ENCODE peak calls at places on chromosomes 16 and 17, in six cellular contexts. K, B, T, O, G and F are unnamed samples.

GRCh38 chr17:42010898-42011516 is 6.2 kb downstream of the DNAJC7 start:
- DNase-seq in K (peak; percentile 76), B (peak; percentile 52), T (peak; percentile 95), G (peak; percentile 34), O (no peak), F (peak; percentile 28)

GRCh38 chr16:3035289-3035971 is 1.3 kb downstream of the BICDL2 start:
- DNase-seq in T (no peak), G (no peak), O (no peak), B (no peak), K (no peak), F (no peak)

GRCh38 chr16:10931133-10931532 is 11.1 kb downstream of the DEXI start:
- DNase-seq in O (no peak), K (no peak), T (no peak), B (no peak), G (no peak), F (no peak)

GRCh38 chr17:64599187-64599676 is 62.9 kb downstream of the SMURF2 start:
- DNase-seq in B (no peak), T (peak; percentile 71), K (no peak), O (no peak), G (no peak), F (peak; percentile 61)

GRCh38 chr17:73465130-73465529 is 153.3 kb upstream of the CDC42EP4 start:
- DNase-seq in G (no peak), T (no peak), K (no peak), B (no peak), O (no peak), F (no peak)

GRCh38 chr17:60959696-60960095 is 282.0 kb downstream of the BCAS3 start:
- DNase-seq in K (no peak), B (peak; percentile 8), O (no peak), G (peak; percentile 4), T (no peak), F (no peak)

GRCh38 chr16:12501727-12502457 is 301.8 kb downstream of the CPPED1 start:
- DNase-seq in B (no peak), G (no peak), O (no peak), T (no peak), K (no peak), F (no peak)

GRCh38 chr16:46638947-46639925 is 18.1 kb upstream of the SHCBP1 start:
- DNase-seq in B (no peak), K (no peak), G (no peak), O (no peak), T (no peak), F (no peak)

GRCh38 chr16:7391694-7392093 is 59.0 kb downstream of the RBFOX1 start:
- DNase-seq in K (no peak), G (no peak), T (no peak), O (no peak), B (no peak), F (no peak)

GRCh38 chr16:83305092-83305491 is 502.7 kb upstream of the HSBP1 start:
- DNase-seq in B (no peak), T (no peak), K (no peak), G (peak; percentile 82), O (no peak), F (no peak)

GRCh38 chr16:89579351-89579750 is 3.8 kb downstream of the CPNE7 start:
- DNase-seq in B (no peak), K (no peak), G (no peak), T (no peak), O (no peak), F (no peak)

GRCh38 chr17:31792007-31792585 is 66.9 kb downstream of the COPRS start:
- DNase-seq in K (no peak), B (no peak), G (no peak), O (no peak), T (no peak), F (peak; percentile 78)

GRCh38 chr17:60355663-60356594 is 36.0 kb downstream of the USP32 start:
- DNase-seq in B (peak; percentile 95), G (no peak), T (no peak), O (no peak), K (no peak), F (no peak)

GRCh38 chr17:55825213-55825612 is 74.4 kb downstream of the PCTP start:
- DNase-seq in O (no peak), B (peak; percentile 10), K (peak; percentile 13), G (peak; percentile 8), T (peak; percentile 38), F (peak; percentile 20)

GRCh38 chr17:16298140-16298662 is 55.1 kb downstream of the CENPV start:
- DNase-seq in G (no peak), K (no peak), O (no peak), B (peak; percentile 90), T (peak; percentile 22), F (no peak)

GRCh38 chr17:6532441-6532885 is 23.9 kb downstream of the PITPNM3 start:
- DNase-seq in B (no peak), G (no peak), T (no peak), O (no peak), K (no peak), F (no peak)

GRCh38 chr16:11250786-11251524 is 5.0 kb downstream of the SOCS1 start:
- DNase-seq in O (no peak), G (no peak), B (no peak), T (no peak), K (no peak), F (no peak)

GRCh38 chr17:72631568-72631967 is 460.9 kb downstream of the SLC39A11 start:
- DNase-seq in G (no peak), O (no peak), B (peak; percentile 85), T (no peak), K (no peak), F (no peak)

GRCh38 chr17:80284631-80285030 is 24.0 kb downstream of the RNF213 start:
- DNase-seq in T (peak; percentile 76), K (no peak), O (no peak), B (no peak), G (no peak), F (peak; percentile 59)

GRCh38 chr17:75856062-75856681 is 1.0 kb upstream of the WBP2 start:
- DNase-seq in K (peak; percentile 67), G (peak; percentile 57), O (no peak), T (no peak), B (peak; percentile 64), F (no peak)

GRCh38 chr17:82216301-82217119 is 3.9 kb upstream of the CCDC57 start:
- DNase-seq in K (no peak), O (peak; percentile 59), G (peak; percentile 43), T (no peak), B (peak; percentile 75), F (peak; percentile 96)

GRCh38 chr16:53509906-53510703 is 7.1 kb upstream of the AKTIP start:
- DNase-seq in G (peak; percentile 85), T (peak; percentile 75), O (no peak), K (peak; percentile 58), B (peak; percentile 67), F (peak; percentile 71)
- H3K4me3 ChIP-seq in G (no peak overlapping the region), T (no peak overlapping the region), O (peak overlapping the region; percentile 42), K (no peak overlapping the region), B (peak overlapping the region; percentile 42), F (no peak overlapping the region)

DNA sequence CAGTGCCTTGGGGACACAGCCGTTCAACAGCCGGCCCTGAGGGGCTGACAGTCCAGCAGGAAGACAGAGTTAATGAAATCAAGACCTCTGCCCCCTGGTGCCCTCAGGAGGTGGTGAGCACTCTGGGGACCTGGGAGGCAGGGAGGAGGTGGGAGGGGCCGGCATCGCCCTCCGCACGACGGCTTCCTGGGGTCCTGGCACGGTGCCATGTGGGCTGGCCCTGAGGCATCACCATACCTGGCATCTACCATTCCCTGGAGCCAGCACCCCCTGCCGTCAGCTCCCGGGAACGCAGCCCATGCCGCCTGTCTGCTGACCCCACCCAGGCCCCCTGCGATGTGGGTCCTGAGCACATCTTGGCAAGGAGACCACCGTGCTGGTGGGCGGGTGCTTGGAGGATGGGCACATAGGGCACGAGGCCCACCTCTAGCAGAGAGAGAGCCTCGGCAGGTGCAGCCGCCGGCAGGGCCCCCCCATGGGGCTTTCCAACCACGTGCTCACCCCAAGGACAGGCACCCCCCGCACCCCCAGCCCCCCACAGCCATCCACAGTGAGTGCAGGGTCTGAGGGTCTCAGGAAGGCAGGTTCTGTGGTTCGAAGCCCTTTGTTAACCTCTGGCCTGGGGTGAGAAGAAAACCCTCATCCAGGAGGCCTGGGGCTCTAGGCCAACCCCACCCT is 52.5 kb downstream of the ZFPM1 start:
- DNase-seq in O (no peak), T (no peak), G (no peak), K (peak; percentile 69), B (peak; percentile 79), F (peak; percentile 32)
- TF ChIP-seq MYC in O (no peak), T (no peak), G (no peak), K (no peak), B (peak; percentile 29), F (no peak)

DNA sequence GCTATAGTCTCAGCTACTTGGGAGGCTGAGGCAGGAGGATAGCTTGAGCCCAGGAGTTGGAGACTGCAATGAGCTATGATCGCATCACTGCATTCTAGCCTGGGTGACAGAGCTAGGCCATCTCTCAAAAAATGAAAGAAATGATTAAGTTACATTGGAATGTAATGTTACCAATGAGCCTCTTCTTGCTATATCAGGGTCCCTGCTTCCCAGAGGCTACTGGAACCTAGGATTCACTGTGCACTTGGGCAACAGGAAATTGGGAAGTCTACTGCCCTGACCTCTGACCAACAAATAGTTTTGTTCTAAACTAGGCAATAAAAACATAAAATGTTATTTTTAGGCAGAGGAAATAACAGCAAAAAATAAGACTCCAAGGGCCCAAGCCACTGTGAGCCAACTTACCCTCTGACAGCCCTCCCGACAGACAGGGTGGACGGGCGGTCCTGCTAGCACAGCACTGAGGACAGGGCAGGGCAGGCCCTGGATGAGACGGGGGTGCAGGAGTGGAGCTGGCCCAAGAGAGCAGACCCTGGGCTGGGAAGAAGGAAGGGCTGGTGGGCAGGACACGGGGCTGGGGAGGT is 27.5 kb downstream of the NSMCE1 start:
- DNase-seq in B (no peak), T (no peak), G (peak; percentile 73), K (no peak), O (no peak), F (no peak)
- H3K4me3 ChIP-seq in B (no peak overlapping the region), T (no peak overlapping the region), G (no peak overlapping the region), K (no peak overlapping the region), O (no peak overlapping the region), F (no peak overlapping the region)

GRCh38 chr16:81482329-81483063 is 37.9 kb downstream of the CMIP start:
- DNase-seq in G (no peak), K (no peak), B (no peak), O (no peak), T (peak; percentile 81), F (peak; percentile 43)
- TF ChIP-seq MYC in G (no peak), K (no peak), B (no peak), O (no peak), T (no peak), F (no peak)

DNA sequence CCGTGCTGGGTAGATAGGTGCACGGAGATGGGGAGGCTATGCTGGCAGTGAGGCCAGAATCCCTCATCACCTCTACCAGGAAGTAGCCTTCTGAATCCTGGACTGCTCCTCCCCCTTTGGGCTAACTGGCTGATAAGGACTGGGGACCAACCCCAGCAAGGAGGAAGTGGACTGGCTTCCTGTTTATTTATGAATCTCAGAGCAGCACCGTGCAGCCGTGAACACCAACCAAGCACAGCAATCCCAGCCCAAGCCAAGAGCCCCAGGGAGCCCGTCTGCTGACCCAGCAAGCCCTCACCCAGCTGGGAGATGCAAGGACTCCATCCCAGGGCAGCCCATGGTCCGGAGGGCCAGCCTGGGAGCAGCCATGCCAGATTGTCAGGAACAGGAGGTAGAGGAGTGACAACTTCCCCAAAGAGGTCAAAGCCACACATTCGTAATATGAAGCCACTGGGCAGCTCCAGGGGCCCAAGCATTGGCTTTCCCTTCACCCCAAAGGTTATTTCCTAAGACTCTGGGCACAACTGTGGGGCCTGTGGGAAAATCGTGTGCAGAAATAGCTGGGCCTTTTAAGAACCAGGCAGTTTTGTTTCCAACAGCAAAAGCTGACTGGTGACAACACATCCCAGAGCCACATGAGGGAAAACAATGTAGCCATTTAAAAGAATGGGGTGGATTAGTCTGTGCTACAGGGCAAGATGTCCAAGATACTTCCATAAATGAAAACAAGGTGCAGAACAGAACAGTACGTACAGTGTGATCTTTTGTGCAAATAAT is 23.9 kb downstream of the PHB1 start:
- DNase-seq in B (peak; percentile 46), O (no peak), K (no peak), T (peak; percentile 74), G (peak; percentile 29), F (peak; percentile 83)
- H3K4me3 ChIP-seq in B (peak overlapping the region; percentile 38), O (peak overlapping the region; percentile 42), K (no peak overlapping the region), T (peak overlapping the region; percentile 25), G (no peak overlapping the region), F (peak overlapping the region; percentile 57)